ENCODE peak calls at places on chromosomes 16 and 17, in seven cellular contexts. O is H1, Q is H9, A is IMR-90, T is neuronal stem cell, C is mesenchymal stem cell, E is trophoblast cell. Z is an unnamed sample.

GRCh38 chr17:48213797-48214196 is 106.2 kb downstream of the SNX11 start:
- DNase-seq in Q (no peak), C (no peak), T (no peak), A (no peak), E (no peak), O (no peak), Z (no peak)

GRCh38 chr17:49592263-49592662 is 16.6 kb downstream of the NXPH3 start:
- DNase-seq in T (no peak), Q (no peak), O (no peak), E (peak; percentile 37), C (no peak), A (no peak), Z (no peak)

GRCh38 chr17:63425478-63425877 is 20.6 kb downstream of the CYB561 start:
- DNase-seq in Q (peak; percentile 85), A (peak; percentile 84), T (peak; percentile 79), C (peak; percentile 84), O (no peak), E (peak; percentile 92), Z (peak; percentile 82)

GRCh38 chr17:79988163-79988971 is 47.3 kb downstream of the TBC1D16 start:
- DNase-seq in E (no peak), A (peak; percentile 89), C (peak; percentile 60), T (no peak), Q (no peak), O (no peak), Z (no peak)

GRCh38 chr16:70800306-70800705 is 652 bp downstream of the VAC14 start:
- DNase-seq in Q (no peak), C (no peak), E (no peak), A (no peak), O (no peak), T (no peak), Z (no peak)

GRCh38 chr17:81420769-81421462 is 25.7 kb downstream of the BAHCC1 start:
- DNase-seq in C (no peak), A (peak; percentile 49), E (no peak), O (no peak), T (no peak), Q (no peak), Z (no peak)

GRCh38 chr17:13584701-13585080 is 17.0 kb downstream of the HS3ST3A1 start:
- DNase-seq in T (no peak), A (peak; percentile 76), Q (no peak), C (no peak), O (no peak), E (peak; percentile 71), Z (peak; percentile 43)

GRCh38 chr16:46736695-46737094 is 11.4 kb downstream of the MYLK3 start:
- DNase-seq in A (no peak), Q (peak; percentile 45), O (no peak), T (no peak), E (no peak), C (peak; percentile 18), Z (peak; percentile 64)

GRCh38 chr17:45784583-45785372 is 658 bp downstream of the CRHR1 start:
- DNase-seq in O (no peak), E (peak; percentile 47), Q (peak; percentile 65), T (peak; percentile 57), C (peak; percentile 25), A (no peak), Z (peak; percentile 52)

GRCh38 chr16:20612551-20613470 is 36.6 kb upstream of the ACSM2B start:
- DNase-seq in C (no peak), T (no peak), E (no peak), Q (no peak), A (no peak), O (no peak), Z (no peak)

GRCh38 chr17:78875738-78876597 is 27.0 kb downstream of the CEP295NL start:
- DNase-seq in Q (no peak), E (no peak), O (no peak), C (peak; percentile 75), A (peak; percentile 47), T (no peak), Z (no peak)

GRCh38 chr16:76577003-76577402 is 299.8 kb downstream of the CNTNAP4 start:
- DNase-seq in Q (no peak), T (no peak), O (no peak), C (no peak), E (no peak), A (no peak), Z (no peak)

GRCh38 chr16:76583995-76584394 is 306.8 kb downstream of the CNTNAP4 start:
- DNase-seq in O (no peak), T (no peak), A (no peak), Q (no peak), E (no peak), C (no peak), Z (no peak)

GRCh38 chr16:76583466-76583865 is 306.3 kb downstream of the CNTNAP4 start:
- DNase-seq in Q (no peak), C (no peak), T (no peak), E (no peak), O (no peak), A (no peak), Z (no peak)

GRCh38 chr16:76574651-76575050 is 297.4 kb downstream of the CNTNAP4 start:
- DNase-seq in E (no peak), A (no peak), C (no peak), Q (no peak), O (no peak), T (no peak), Z (no peak)

DNA sequence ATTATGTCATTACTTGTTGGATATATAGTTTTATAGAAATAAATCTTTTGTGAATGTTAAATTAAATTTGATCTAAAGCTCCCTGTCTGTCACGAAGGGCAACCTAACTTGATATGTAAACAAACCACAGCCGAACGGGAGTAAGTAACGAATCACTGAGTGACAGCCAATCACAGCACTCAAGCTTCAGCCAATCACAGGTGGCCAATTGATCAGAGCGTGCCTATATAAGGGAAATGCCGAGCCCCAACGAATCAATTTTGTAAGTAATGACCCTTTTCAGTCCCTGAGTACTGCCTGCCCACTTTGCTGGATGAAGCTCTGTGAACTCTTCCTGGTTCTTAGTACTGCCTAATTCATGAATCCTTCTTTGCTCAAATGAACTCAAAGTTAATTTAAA is 302.1 kb downstream of the CNTNAP4 start:
- DNase-seq in E (no peak), A (no peak), O (no peak), Q (no peak), C (no peak), T (no peak), Z (no peak)
- H4K8ac ChIP-seq in E (no peak overlapping the region), A (no peak overlapping the region), O (no peak overlapping the region), Q (no peak overlapping the region), C (no peak overlapping the region), T (no peak overlapping the region), Z (no peak overlapping the region)

GRCh38 chr17:8965394-8966168 is at the start of gene PIK3R5:
- DNase-seq in A (no peak), E (peak; percentile 62), T (peak; percentile 40), C (no peak), O (peak; percentile 63), Q (peak; percentile 97), Z (peak; percentile 87)
- H4K8ac ChIP-seq in A (no peak within 1 kb of the TSS), E (peak within 1 kb of the TSS; percentile 43), T (no peak within 1 kb of the TSS), C (no peak within 1 kb of the TSS), O (peak within 1 kb of the TSS; percentile 11), Q (no peak within 1 kb of the TSS), Z (peak within 1 kb of the TSS; percentile 95)

DNA sequence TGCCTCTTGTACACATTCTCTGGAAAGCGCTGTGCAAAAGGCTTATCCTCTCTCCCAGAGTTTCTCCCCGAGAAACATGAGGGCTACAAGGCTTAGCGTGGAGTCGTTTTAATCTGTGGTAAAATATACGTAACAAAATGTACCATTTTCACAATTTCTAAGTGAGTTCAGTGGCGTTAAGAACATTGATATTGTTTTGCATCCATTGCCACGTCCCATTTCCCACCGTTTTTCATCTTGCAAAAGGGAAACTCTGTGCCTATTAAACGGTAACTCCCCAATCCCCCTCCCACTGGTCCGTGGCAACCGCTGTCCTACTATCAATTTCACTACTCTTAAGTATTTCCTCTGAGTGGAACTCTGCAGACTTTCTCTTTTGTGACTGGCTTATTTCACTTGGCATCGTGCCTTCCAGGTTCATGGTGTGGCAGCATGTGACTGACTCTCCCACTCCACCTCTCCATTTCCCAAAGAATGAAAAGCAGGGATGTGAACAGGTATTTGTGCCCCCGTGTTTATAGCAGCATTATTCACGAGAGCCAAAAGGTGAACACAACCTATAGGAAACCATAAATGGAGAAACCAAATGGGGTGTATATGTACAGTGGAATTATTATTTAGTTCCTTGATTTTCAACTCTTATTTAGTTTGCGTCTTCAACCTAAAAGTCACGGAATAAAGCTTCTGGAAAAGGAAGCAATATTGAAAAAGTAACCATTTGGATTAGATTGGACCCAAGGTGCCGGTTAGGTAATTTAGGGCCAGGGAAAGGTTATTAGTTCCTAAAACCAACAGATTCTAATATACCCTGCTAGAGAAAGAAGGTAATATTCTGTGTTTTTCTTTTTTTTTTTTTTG is 1.1 kb upstream of the USP32 start:
- DNase-seq in O (no peak), T (no peak), A (peak; percentile 60), E (no peak), C (peak; percentile 74), Q (no peak), Z (peak; percentile 33)
- H4K8ac ChIP-seq in O (peak overlapping the region; percentile 22), T (no peak overlapping the region), A (peak overlapping the region; percentile 88), E (peak overlapping the region; percentile 63), C (peak overlapping the region; percentile 62), Q (no peak overlapping the region), Z (no peak overlapping the region)

GRCh38 chr16:89038811-89039735 is 54.6 kb upstream of the ACSF3 start:
- DNase-seq in E (no peak), O (no peak), T (no peak), A (no peak), Q (no peak), C (no peak), Z (no peak)
- H4K8ac ChIP-seq in E (no peak overlapping the region), O (no peak overlapping the region), T (no peak overlapping the region), A (no peak overlapping the region), Q (no peak overlapping the region), C (no peak overlapping the region), Z (no peak overlapping the region)

GRCh38 chr16:67676939-67677338 is 10.3 kb downstream of the C16orf86 start:
- DNase-seq in O (no peak), A (no peak), Q (no peak), E (no peak), T (no peak), C (no peak), Z (no peak)

GRCh38 chr16:67674851-67675578 is 8.4 kb downstream of the C16orf86 start:
- DNase-seq in C (no peak), A (no peak), O (no peak), T (no peak), Q (no peak), E (no peak), Z (no peak)

GRCh38 chr16:67676516-67676915 is 9.9 kb downstream of the C16orf86 start:
- DNase-seq in T (no peak), Q (no peak), C (no peak), O (no peak), E (peak; percentile 93), A (no peak), Z (no peak)

GRCh38 chr16:67675579-67675935 is 8.9 kb downstream of the C16orf86 start:
- DNase-seq in O (no peak), E (peak; percentile 81), C (no peak), Q (no peak), T (no peak), A (no peak), Z (no peak)

DNA sequence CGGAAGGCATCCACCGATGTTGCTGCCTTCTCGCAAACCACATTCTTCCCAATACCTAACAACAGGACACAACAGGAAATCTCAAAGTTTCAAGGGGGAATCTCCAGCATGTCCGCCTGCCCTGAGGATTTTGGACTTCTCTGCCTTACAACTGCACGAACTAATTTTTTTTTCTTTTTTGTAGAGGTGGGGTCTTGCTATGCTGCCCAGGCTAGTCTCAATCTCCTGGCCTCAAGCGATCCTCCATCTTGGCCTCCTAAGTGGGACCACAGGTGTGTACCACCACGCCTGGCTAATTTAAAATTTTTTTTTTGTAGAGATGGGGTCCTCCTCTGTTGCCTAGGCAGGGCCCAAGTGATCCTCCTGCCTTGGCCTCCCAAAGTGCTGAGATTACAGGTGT is 9.4 kb downstream of the C16orf86 start:
- DNase-seq in O (no peak), Q (no peak), C (no peak), A (no peak), E (no peak), T (no peak), Z (no peak)
- H4K8ac ChIP-seq in O (no peak overlapping the region), Q (no peak overlapping the region), C (no peak overlapping the region), A (no peak overlapping the region), E (no peak overlapping the region), T (no peak overlapping the region), Z (no peak overlapping the region)